ENCODE peak calls at places on chromosomes 5 and 9, in ten cellular contexts. I is coronary artery; O is T-helper 1 cell; J is NCI-H1092; W is effector CD8-positive, alpha-beta T cell; S is HFFc6; V is erythroblast; U is posterior cingulate gyrus; Q is caudate nucleus; F is body of pancreas. T is an unnamed sample.

GRCh38 chr5:50667079-50667652 is 729 bp downstream of the PARP8 start:
- DNase-seq in J (no peak), Q (peak), W (peak), O (peak), S (no peak), F (peak), V (peak), I (peak), U (peak), T (peak)

GRCh38 chr9:84874583-84874982 is 205.1 kb downstream of the NTRK2 start:
- DNase-seq in Q (no peak), S (no peak), U (no peak), O (no peak), I (no peak), W (no peak), J (no peak), F (no peak), V (no peak), T (no peak)

GRCh38 chr9:115115924-115116323 is 2.0 kb downstream of the TNC start:
- DNase-seq in V (no peak), J (no peak), U (no peak), O (no peak), I (no peak), S (peak), W (no peak), Q (no peak), F (no peak), T (peak)

GRCh38 chr9:109815366-109815947 is 35.5 kb downstream of the PALM2AKAP2 start:
- DNase-seq in Q (no peak), J (no peak), F (no peak), O (no peak), U (no peak), V (no peak), I (no peak), W (no peak), S (peak), T (no peak)

GRCh38 chr5:134997015-134997414 is 29.3 kb downstream of the CATSPER3 start:
- DNase-seq in U (peak), J (no peak), W (no peak), F (no peak), S (no peak), V (no peak), O (no peak), Q (no peak), I (no peak), T (no peak)

GRCh38 chr5:54673523-54674225 is 156.1 kb downstream of the SNX18 start:
- DNase-seq in S (no peak), Q (no peak), F (peak), U (no peak), J (no peak), V (no peak), W (peak), I (no peak), O (no peak), T (no peak)

GRCh38 chr5:176899946-176900782 is 1.0 kb upstream of the HK3 start:
- DNase-seq in F (no peak), V (peak), W (no peak), I (no peak), S (no peak), O (no peak), J (no peak), U (peak), Q (no peak), T (no peak)

GRCh38 chr9:113898151-113898550 is 22.0 kb downstream of the ZNF618 start:
- DNase-seq in V (no peak), W (no peak), J (no peak), O (no peak), U (no peak), S (no peak), I (no peak), Q (no peak), F (no peak), T (no peak)

GRCh38 chr5:127290019-127290945 is at the start of gene MEGF10:
- DNase-seq in V (peak), J (no peak), U (peak), W (no peak), O (no peak), F (peak), S (no peak), I (no peak), Q (peak), T (peak)

GRCh38 chr9:111900081-111900805 is 3.6 kb downstream of the UGCG start:
- DNase-seq in J (no peak), W (no peak), U (no peak), S (no peak), Q (no peak), F (no peak), I (no peak), V (no peak), O (no peak), T (no peak)

GRCh38 chr5:120507197-120507596 is 43.1 kb downstream of the PRR16 start:
- DNase-seq in I (no peak), Q (no peak), S (no peak), J (no peak), V (no peak), U (no peak), W (no peak), F (no peak), O (no peak), T (no peak)

GRCh38 chr9:21677834-21678233 is 124.6 kb upstream of the MTAP start:
- DNase-seq in Q (no peak), S (peak), V (no peak), J (no peak), I (no peak), O (no peak), U (no peak), W (no peak), F (no peak), T (no peak)

GRCh38 chr5:169003721-169004481 is 297.0 kb downstream of the SLIT3 start:
- DNase-seq in O (no peak), W (no peak), I (no peak), V (no peak), Q (no peak), S (no peak), J (no peak), U (peak), F (no peak), T (no peak)

GRCh38 chr9:130300739-130301138 is 35.2 kb downstream of the HMCN2 start:
- DNase-seq in Q (no peak), J (no peak), S (no peak), O (no peak), I (no peak), V (no peak), W (no peak), U (peak), F (no peak), T (no peak)

GRCh38 chr5:20615888-20616563 is 628.0 kb upstream of the CDH18 start:
- DNase-seq in S (no peak), F (no peak), Q (no peak), U (no peak), V (no peak), J (no peak), O (no peak), W (no peak), I (no peak), T (no peak)

GRCh38 chr5:21823588-21823987 is 1029.6 kb downstream of the CDH12 start:
- DNase-seq in Q (no peak), W (no peak), I (no peak), U (no peak), O (no peak), V (no peak), S (no peak), F (no peak), J (no peak), T (no peak)

GRCh38 chr5:127812570-127812969 is 109.4 kb downstream of the CCDC192 start:
- DNase-seq in F (no peak), Q (no peak), V (no peak), S (no peak), O (no peak), U (no peak), W (no peak), I (no peak), J (no peak), T (no peak)

GRCh38 chr9:70291446-70291845 is 32.7 kb downstream of the SMC5 start:
- DNase-seq in W (no peak), V (no peak), J (no peak), O (no peak), F (no peak), S (peak), Q (no peak), I (no peak), U (no peak), T (no peak)

GRCh38 chr9:129836342-129837007 is 1.2 kb downstream of the USP20 start:
- DNase-seq in F (no peak), U (no peak), I (no peak), V (peak), O (peak), Q (no peak), J (no peak), S (no peak), W (peak), T (no peak)

GRCh38 chr9:17509151-17509550 is 69.7 kb upstream of the SH3GL2 start:
- DNase-seq in F (no peak), W (no peak), Q (no peak), U (no peak), V (no peak), O (no peak), J (no peak), I (no peak), S (no peak), T (no peak)

GRCh38 chr9:119370816-119371215 is 1.6 kb upstream of the BRINP1 start:
- DNase-seq in V (peak), W (no peak), Q (no peak), O (no peak), I (no peak), U (peak), J (no peak), F (peak), S (no peak), T (peak)

GRCh38 chr5:32339878-32340277 is 27.1 kb upstream of the MTMR12 start:
- DNase-seq in O (no peak), I (no peak), J (no peak), F (no peak), W (no peak), Q (no peak), V (peak), U (no peak), S (no peak), T (no peak)

GRCh38 chr5:142143878-142144277 is 35.3 kb downstream of the NDFIP1 start:
- DNase-seq in O (no peak), V (peak), F (no peak), W (no peak), Q (no peak), J (peak), S (peak), I (no peak), U (no peak), T (peak)

GRCh38 chr9:93673271-93673843 is 97.0 kb downstream of the PHF2 start:
- DNase-seq in O (peak), F (peak), I (peak), U (no peak), Q (no peak), V (peak), S (peak), J (peak), W (no peak), T (peak)

GRCh38 chr9:18806277-18806676 is 226.7 kb downstream of the SAXO1 start:
- DNase-seq in O (no peak), Q (no peak), W (no peak), J (no peak), S (no peak), F (no peak), U (no peak), I (no peak), V (no peak), T (no peak)

GRCh38 chr5:151126199-151126645 is 31.4 kb downstream of the ANXA6 start:
- DNase-seq in J (no peak), V (peak), F (peak), S (peak), O (peak), Q (peak), W (peak), I (peak), U (peak), T (peak)